ENCODE peak calls at places on chromosome 4, in six cellular contexts. One of them, this sample, is unnamed.

GRCh38 chr4:7721984-7722551 is 217.6 kb downstream of the AFAP1 start:
- DNase-seq in H1: no peak
- DNase-seq in HCT116: no peak
- DNase-seq in K562: peak; percentile 48
- DNase-seq in HepG2: no peak
- DNase-seq in GM12878: no peak
- DNase-seq in this sample: no peak

GRCh38 chr4:47531241-47531953 is 46.3 kb downstream of the ATP10D start:
- DNase-seq in H1: no peak
- DNase-seq in HCT116: no peak
- DNase-seq in K562: no peak
- DNase-seq in HepG2: peak; percentile 16
- DNase-seq in GM12878: peak; percentile 86
- DNase-seq in this sample: no peak

GRCh38 chr4:65665951-65666523 is 4.3 kb downstream of the EPHA5 start:
- DNase-seq in H1: no peak
- DNase-seq in HCT116: no peak
- DNase-seq in K562: no peak
- DNase-seq in HepG2: no peak
- DNase-seq in GM12878: no peak
- DNase-seq in this sample: no peak

GRCh38 chr4:11487876-11488545 is 59.3 kb upstream of the HS3ST1 start:
- DNase-seq in H1: no peak
- DNase-seq in HCT116: no peak
- DNase-seq in K562: no peak
- DNase-seq in HepG2: no peak
- DNase-seq in GM12878: no peak
- DNase-seq in this sample: no peak

GRCh38 chr4:154424810-154425484 is 66.7 kb downstream of the DCHS2 start:
- DNase-seq in H1: no peak
- DNase-seq in HCT116: no peak
- DNase-seq in K562: no peak
- DNase-seq in HepG2: no peak
- DNase-seq in GM12878: no peak
- DNase-seq in this sample: no peak

GRCh38 chr4:93759506-93759905 is 69.0 kb upstream of the ATOH1 start:
- DNase-seq in H1: no peak
- DNase-seq in HCT116: no peak
- DNase-seq in K562: no peak
- DNase-seq in HepG2: no peak
- DNase-seq in GM12878: no peak
- DNase-seq in this sample: no peak

GRCh38 chr4:102454278-102454677 is 46.9 kb upstream of the NFKB1 start:
- DNase-seq in H1: no peak
- DNase-seq in HCT116: no peak
- DNase-seq in K562: no peak
- DNase-seq in HepG2: no peak
- DNase-seq in GM12878: no peak
- DNase-seq in this sample: no peak

GRCh38 chr4:88107406-88108107 is 50.9 kb downstream of the ABCG2 start:
- DNase-seq in H1: no peak
- DNase-seq in HCT116: no peak
- DNase-seq in K562: no peak
- DNase-seq in HepG2: peak; percentile 99
- DNase-seq in GM12878: no peak
- DNase-seq in this sample: no peak

GRCh38 chr4:24364852-24365251 is 219.5 kb downstream of the DHX15 start:
- DNase-seq in H1: no peak
- DNase-seq in HCT116: no peak
- DNase-seq in K562: no peak
- DNase-seq in HepG2: no peak
- DNase-seq in GM12878: no peak
- DNase-seq in this sample: no peak

GRCh38 chr4:4889781-4890180 is 30.3 kb downstream of the MSX1 start:
- DNase-seq in H1: no peak
- DNase-seq in HCT116: no peak
- DNase-seq in K562: no peak
- DNase-seq in HepG2: no peak
- DNase-seq in GM12878: no peak
- DNase-seq in this sample: no peak

GRCh38 chr4:150583287-150584197 is 1.6 kb downstream of the MAB21L2 start:
- DNase-seq in H1: peak; percentile 76
- DNase-seq in HCT116: no peak
- DNase-seq in K562: no peak
- DNase-seq in HepG2: no peak
- DNase-seq in GM12878: no peak
- DNase-seq in this sample: peak; percentile 49

GRCh38 chr4:186400676-186401075 is 134.7 kb downstream of the F11 start:
- DNase-seq in H1: no peak
- DNase-seq in HCT116: no peak
- DNase-seq in K562: no peak
- DNase-seq in HepG2: no peak
- DNase-seq in GM12878: no peak
- DNase-seq in this sample: no peak

GRCh38 chr4:1464581-1465171 is 58.4 kb upstream of the NKX1-1 start:
- DNase-seq in H1: no peak
- DNase-seq in HCT116: no peak
- DNase-seq in K562: no peak
- DNase-seq in HepG2: no peak
- DNase-seq in GM12878: no peak
- DNase-seq in this sample: no peak

GRCh38 chr4:87337361-87337760 is 14.7 kb upstream of the HSD17B13 start:
- DNase-seq in H1: no peak
- DNase-seq in HCT116: no peak
- DNase-seq in K562: no peak
- DNase-seq in HepG2: no peak
- DNase-seq in GM12878: no peak
- DNase-seq in this sample: no peak

GRCh38 chr4:174012135-174012923 is 271.1 kb downstream of the FBXO8 start:
- DNase-seq in H1: no peak
- DNase-seq in HCT116: no peak
- DNase-seq in K562: no peak
- DNase-seq in HepG2: no peak
- DNase-seq in GM12878: no peak
- DNase-seq in this sample: no peak

GRCh38 chr4:47315346-47315745 is 148.2 kb downstream of the COMMD8 start:
- DNase-seq in H1: no peak
- DNase-seq in HCT116: no peak
- DNase-seq in K562: no peak
- DNase-seq in HepG2: no peak
- DNase-seq in GM12878: no peak
- DNase-seq in this sample: no peak

GRCh38 chr4:151226004-151226932 is 50.7 kb upstream of the PRSS48 start:
- DNase-seq in H1: no peak
- DNase-seq in HCT116: peak; percentile 24
- DNase-seq in K562: no peak
- DNase-seq in HepG2: no peak
- DNase-seq in GM12878: no peak
- DNase-seq in this sample: no peak

GRCh38 chr4:105989411-105990242 is 94.4 kb downstream of the NPNT start:
- DNase-seq in H1: no peak
- DNase-seq in HCT116: no peak
- DNase-seq in K562: no peak
- DNase-seq in HepG2: no peak
- DNase-seq in GM12878: no peak
- DNase-seq in this sample: no peak

DNA sequence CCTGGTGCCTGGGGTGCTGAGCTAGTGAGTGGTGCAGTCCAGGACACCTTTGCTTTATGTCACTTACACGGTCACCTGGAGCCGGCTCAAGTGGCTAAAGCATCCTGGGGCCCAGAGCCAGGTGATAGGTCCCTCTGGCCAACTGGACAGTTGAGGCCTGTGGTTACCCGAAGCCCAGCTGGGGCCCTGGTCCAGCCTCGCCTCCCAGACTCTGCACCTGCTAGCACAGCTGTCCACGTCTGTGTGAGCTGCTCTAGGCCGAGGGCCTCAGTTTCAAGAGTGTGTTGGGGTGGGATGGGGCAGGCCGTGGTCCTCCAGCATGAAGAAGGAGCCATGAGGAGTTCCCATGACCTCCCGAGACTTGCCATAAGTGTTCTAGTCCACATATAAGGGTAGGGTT is 7.7 kb upstream of the ADD1 start:
- DNase-seq in H1: peak; percentile 31
- DNase-seq in HCT116: no peak
- DNase-seq in K562: no peak
- DNase-seq in HepG2: no peak
- DNase-seq in GM12878: no peak
- DNase-seq in this sample: no peak
- TF ChIP-seq ATF3 in H1: no peak
- TF ChIP-seq ATF3 in HCT116: no peak
- TF ChIP-seq ATF3 in K562: no peak
- TF ChIP-seq ATF3 in HepG2: no peak
- TF ChIP-seq ATF3 in GM12878: no peak
- TF ChIP-seq ATF3 in this sample: no peak

GRCh38 chr4:119212964-119213606 is 572 bp downstream of the USP53 start:
- DNase-seq in H1: peak; percentile 85
- DNase-seq in HCT116: peak; percentile 89
- DNase-seq in K562: peak; percentile 61
- DNase-seq in HepG2: peak; percentile 88
- DNase-seq in GM12878: peak; percentile 12
- DNase-seq in this sample: peak; percentile 86
- TF ChIP-seq ATF3 in H1: no peak
- TF ChIP-seq ATF3 in HCT116: no peak
- TF ChIP-seq ATF3 in K562: no peak
- TF ChIP-seq ATF3 in HepG2: no peak
- TF ChIP-seq ATF3 in GM12878: no peak
- TF ChIP-seq ATF3 in this sample: no peak

DNA sequence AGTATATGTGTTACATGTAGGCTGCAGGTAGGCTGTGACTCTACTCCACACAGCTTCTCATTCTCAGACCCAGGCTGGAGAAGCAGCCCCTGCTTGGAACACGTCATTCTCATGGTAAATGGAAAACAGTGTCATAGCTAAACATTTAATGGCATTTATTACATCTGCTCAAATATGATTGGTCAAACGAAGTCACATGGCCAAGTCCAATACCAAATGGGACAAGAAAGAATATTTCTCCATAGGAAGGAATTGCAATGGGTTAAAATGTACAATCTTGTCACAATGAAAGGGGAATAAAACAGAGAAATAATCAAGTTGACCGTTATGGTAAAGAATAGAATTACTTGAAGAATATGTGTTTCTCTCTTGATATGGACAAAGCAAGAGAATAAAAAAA is 198.6 kb downstream of the ANAPC10 start:
- DNase-seq in H1: no peak
- DNase-seq in HCT116: no peak
- DNase-seq in K562: peak; percentile 11
- DNase-seq in HepG2: no peak
- DNase-seq in GM12878: no peak
- DNase-seq in this sample: no peak
- TF ChIP-seq ATF3 in H1: no peak
- TF ChIP-seq ATF3 in HCT116: no peak
- TF ChIP-seq ATF3 in K562: no peak
- TF ChIP-seq ATF3 in HepG2: no peak
- TF ChIP-seq ATF3 in GM12878: no peak
- TF ChIP-seq ATF3 in this sample: no peak

GRCh38 chr4:89661490-89661889 is 175.5 kb downstream of the SNCA start:
- DNase-seq in H1: no peak
- DNase-seq in HCT116: no peak
- DNase-seq in K562: no peak
- DNase-seq in HepG2: no peak
- DNase-seq in GM12878: no peak
- DNase-seq in this sample: no peak
- TF ChIP-seq ATF3 in H1: no peak
- TF ChIP-seq ATF3 in HCT116: no peak
- TF ChIP-seq ATF3 in K562: no peak
- TF ChIP-seq ATF3 in HepG2: no peak
- TF ChIP-seq ATF3 in GM12878: no peak
- TF ChIP-seq ATF3 in this sample: no peak

DNA sequence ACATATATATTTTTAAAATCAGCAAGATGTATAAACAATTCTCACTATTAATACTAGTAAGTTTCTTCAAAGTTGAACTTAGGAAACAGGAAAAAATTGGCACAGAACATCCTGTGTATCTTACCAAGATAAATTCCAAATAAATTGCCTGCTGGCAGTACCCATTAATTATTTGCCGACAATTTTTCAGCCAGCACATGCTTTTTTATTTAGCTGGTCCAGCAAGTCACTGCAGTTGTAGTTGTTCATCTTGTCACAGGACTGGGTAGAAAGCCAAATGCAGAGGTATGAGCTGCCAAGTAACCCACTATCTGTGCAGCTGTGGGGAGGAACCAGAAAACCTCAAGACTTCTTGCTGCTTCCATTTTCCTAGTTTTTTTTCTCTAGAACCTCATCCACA is 113.4 kb downstream of the PACRGL start:
- DNase-seq in H1: no peak
- DNase-seq in HCT116: no peak
- DNase-seq in K562: no peak
- DNase-seq in HepG2: no peak
- DNase-seq in GM12878: no peak
- DNase-seq in this sample: no peak
- TF ChIP-seq ATF3 in H1: no peak
- TF ChIP-seq ATF3 in HCT116: no peak
- TF ChIP-seq ATF3 in K562: no peak
- TF ChIP-seq ATF3 in HepG2: no peak
- TF ChIP-seq ATF3 in GM12878: no peak
- TF ChIP-seq ATF3 in this sample: no peak

GRCh38 chr4:56692576-56692975 is 11.5 kb upstream of the HOPX start:
- DNase-seq in H1: no peak
- DNase-seq in HCT116: no peak
- DNase-seq in K562: no peak
- DNase-seq in HepG2: no peak
- DNase-seq in GM12878: no peak
- DNase-seq in this sample: no peak
- TF ChIP-seq ATF3 in H1: no peak
- TF ChIP-seq ATF3 in HCT116: no peak
- TF ChIP-seq ATF3 in K562: no peak
- TF ChIP-seq ATF3 in HepG2: no peak
- TF ChIP-seq ATF3 in GM12878: no peak
- TF ChIP-seq ATF3 in this sample: no peak

This sample was measured in WTC11.